ENCODE peak calls at places on chromosomes 5 and 9, in five cellular contexts. One of them, this sample, is unnamed. For H3K36me3 and H3K4me1, the result is how much of the 10 kb centered on the place peaks cover.

GRCh38 chr9:110255064-110255416 is 1.3 kb downstream of the TXN start:
- DNase-seq in SJSA1: no peak
- DNase-seq in A673: no peak
- DNase-seq in effector memory CD4-positive, alpha-beta T cell: peak
- DNase-seq in ovary: peak
- DNase-seq in this sample: no peak

GRCh38 chr5:159022178-159022556 is 77.5 kb downstream of the EBF1 start:
- DNase-seq in effector memory CD4-positive, alpha-beta T cell: no peak
- DNase-seq in A673: peak
- DNase-seq in SJSA1: no peak
- DNase-seq in ovary: peak
- DNase-seq in this sample: peak

GRCh38 chr5:159764283-159764927 is 151.9 kb upstream of the ADRA1B start:
- DNase-seq in A673: no peak
- DNase-seq in effector memory CD4-positive, alpha-beta T cell: no peak
- DNase-seq in ovary: no peak
- DNase-seq in SJSA1: peak
- DNase-seq in this sample: peak

GRCh38 chr5:33855396-33855795 is 36.4 kb downstream of the ADAMTS12 start:
- DNase-seq in A673: no peak
- DNase-seq in SJSA1: no peak
- DNase-seq in ovary: no peak
- DNase-seq in effector memory CD4-positive, alpha-beta T cell: no peak
- DNase-seq in this sample: no peak

GRCh38 chr5:96432245-96433065 is 593 bp downstream of the PCSK1 start:
- DNase-seq in ovary: no peak
- DNase-seq in SJSA1: no peak
- DNase-seq in A673: peak
- DNase-seq in effector memory CD4-positive, alpha-beta T cell: no peak
- DNase-seq in this sample: peak

GRCh38 chr9:121770415-121771273 is 119.2 kb downstream of the DAB2IP start:
- DNase-seq in effector memory CD4-positive, alpha-beta T cell: no peak
- DNase-seq in A673: no peak
- DNase-seq in ovary: peak
- DNase-seq in SJSA1: no peak
- DNase-seq in this sample: peak

GRCh38 chr9:131743501-131743900 is 3.6 kb upstream of the RAPGEF1 start:
- DNase-seq in ovary: no peak
- DNase-seq in A673: no peak
- DNase-seq in SJSA1: no peak
- DNase-seq in effector memory CD4-positive, alpha-beta T cell: no peak
- DNase-seq in this sample: no peak

GRCh38 chr5:107668933-107669542 is 1.7 kb downstream of the EFNA5 start:
- DNase-seq in A673: peak
- DNase-seq in SJSA1: no peak
- DNase-seq in effector memory CD4-positive, alpha-beta T cell: no peak
- DNase-seq in ovary: no peak
- DNase-seq in this sample: peak

GRCh38 chr9:127754761-127755557 is 19.9 kb upstream of the TOR2A start:
- DNase-seq in SJSA1: no peak
- DNase-seq in ovary: no peak
- DNase-seq in effector memory CD4-positive, alpha-beta T cell: no peak
- DNase-seq in A673: no peak
- DNase-seq in this sample: no peak

GRCh38 chr9:137388589-137389427 is 34.2 kb downstream of the EXD3 start:
- DNase-seq in SJSA1: no peak
- DNase-seq in ovary: peak
- DNase-seq in effector memory CD4-positive, alpha-beta T cell: no peak
- DNase-seq in A673: no peak
- DNase-seq in this sample: no peak

GRCh38 chr5:17304282-17304681 is 86.9 kb downstream of the BASP1 start:
- DNase-seq in SJSA1: no peak
- DNase-seq in ovary: no peak
- DNase-seq in A673: peak
- DNase-seq in effector memory CD4-positive, alpha-beta T cell: no peak
- DNase-seq in this sample: no peak

GRCh38 chr5:180213256-180213600 is 4.2 kb upstream of the RASGEF1C start:
- DNase-seq in A673: no peak
- DNase-seq in effector memory CD4-positive, alpha-beta T cell: no peak
- DNase-seq in ovary: no peak
- DNase-seq in SJSA1: peak
- DNase-seq in this sample: no peak

GRCh38 chr9:93124793-93125192 is 9.3 kb downstream of the NINJ1 start:
- DNase-seq in SJSA1: no peak
- DNase-seq in effector memory CD4-positive, alpha-beta T cell: no peak
- DNase-seq in A673: no peak
- DNase-seq in ovary: no peak
- DNase-seq in this sample: peak

GRCh38 chr9:107504585-107505455 is 15.3 kb upstream of the KLF4 start:
- DNase-seq in A673: no peak
- DNase-seq in ovary: no peak
- DNase-seq in effector memory CD4-positive, alpha-beta T cell: no peak
- DNase-seq in SJSA1: peak
- DNase-seq in this sample: no peak

GRCh38 chr5:14364576-14365472 is 216.8 kb upstream of the OTULINL start:
- DNase-seq in A673: no peak
- DNase-seq in ovary: no peak
- DNase-seq in SJSA1: no peak
- DNase-seq in effector memory CD4-positive, alpha-beta T cell: no peak
- DNase-seq in this sample: no peak

GRCh38 chr5:141517321-141517720 is 28.4 kb downstream of the PCDHGC5 start:
- DNase-seq in SJSA1: no peak
- DNase-seq in A673: no peak
- DNase-seq in effector memory CD4-positive, alpha-beta T cell: no peak
- DNase-seq in ovary: no peak
- DNase-seq in this sample: no peak

GRCh38 chr9:131096490-131097258 is at the start of gene AIF1L:
- DNase-seq in A673: peak
- DNase-seq in ovary: no peak
- DNase-seq in effector memory CD4-positive, alpha-beta T cell: no peak
- DNase-seq in SJSA1: no peak
- DNase-seq in this sample: peak

GRCh38 chr5:147740864-147741263 is 41.7 kb downstream of the JAKMIP2 start:
- DNase-seq in ovary: no peak
- DNase-seq in A673: no peak
- DNase-seq in SJSA1: no peak
- DNase-seq in effector memory CD4-positive, alpha-beta T cell: no peak
- DNase-seq in this sample: no peak

GRCh38 chr5:102627311-102627710 is 127.8 kb upstream of the PAM start:
- DNase-seq in A673: peak
- DNase-seq in SJSA1: no peak
- DNase-seq in ovary: no peak
- DNase-seq in effector memory CD4-positive, alpha-beta T cell: no peak
- DNase-seq in this sample: no peak

GRCh38 chr5:124504081-124504916 is 242.1 kb downstream of the ZNF608 start:
- DNase-seq in ovary: no peak
- DNase-seq in SJSA1: no peak
- DNase-seq in effector memory CD4-positive, alpha-beta T cell: no peak
- DNase-seq in A673: no peak
- DNase-seq in this sample: no peak

GRCh38 chr5:142013734-142014495 is 1.1 kb upstream of the GNPDA1 start:
- DNase-seq in ovary: peak
- DNase-seq in effector memory CD4-positive, alpha-beta T cell: no peak
- DNase-seq in A673: no peak
- DNase-seq in SJSA1: peak
- DNase-seq in this sample: peak

GRCh38 chr9:129384138-129384886 is 206.3 kb upstream of the IER5L start:
- DNase-seq in A673: no peak
- DNase-seq in ovary: no peak
- DNase-seq in SJSA1: no peak
- DNase-seq in effector memory CD4-positive, alpha-beta T cell: no peak
- DNase-seq in this sample: peak

GRCh38 chr9:131733601-131734061 is 6.2 kb downstream of the RAPGEF1 start:
- DNase-seq in SJSA1: peak
- DNase-seq in ovary: no peak
- DNase-seq in A673: peak
- DNase-seq in effector memory CD4-positive, alpha-beta T cell: peak
- DNase-seq in this sample: no peak

GRCh38 chr9:89786650-89787049 is 181.8 kb downstream of the GADD45G start:
- DNase-seq in effector memory CD4-positive, alpha-beta T cell: no peak
- DNase-seq in SJSA1: no peak
- DNase-seq in ovary: no peak
- DNase-seq in A673: peak
- DNase-seq in this sample: no peak

GRCh38 chr9:137320555-137321384 is 18.7 kb upstream of the NRARP start:
- DNase-seq in SJSA1: no peak
- DNase-seq in A673: peak
- DNase-seq in ovary: no peak
- DNase-seq in effector memory CD4-positive, alpha-beta T cell: no peak
- DNase-seq in this sample: no peak

GRCh38 chr5:31531543-31531887 is 378 bp downstream of the DROSHA start:
- DNase-seq in ovary: no peak
- DNase-seq in A673: peak
- DNase-seq in effector memory CD4-positive, alpha-beta T cell: no peak
- DNase-seq in SJSA1: no peak
- DNase-seq in this sample: peak

GRCh38 chr9:114932502-114932901 is 2.1 kb upstream of the TNFSF8 start:
- DNase-seq in effector memory CD4-positive, alpha-beta T cell: no peak
- DNase-seq in A673: no peak
- DNase-seq in SJSA1: no peak
- DNase-seq in ovary: no peak
- DNase-seq in this sample: no peak

GRCh38 chr9:114929166-114929565 is 1.2 kb downstream of the TNFSF8 start:
- DNase-seq in SJSA1: no peak
- DNase-seq in effector memory CD4-positive, alpha-beta T cell: no peak
- DNase-seq in A673: no peak
- DNase-seq in ovary: no peak
- DNase-seq in this sample: no peak

GRCh38 chr9:114928092-114928491 is 2.3 kb downstream of the TNFSF8 start:
- DNase-seq in ovary: no peak
- DNase-seq in SJSA1: no peak
- DNase-seq in A673: no peak
- DNase-seq in effector memory CD4-positive, alpha-beta T cell: no peak
- DNase-seq in this sample: no peak

GRCh38 chr9:114931407-114931806 is 1.0 kb upstream of the TNFSF8 start:
- DNase-seq in A673: no peak
- DNase-seq in SJSA1: no peak
- DNase-seq in ovary: no peak
- DNase-seq in effector memory CD4-positive, alpha-beta T cell: no peak
- DNase-seq in this sample: no peak

DNA sequence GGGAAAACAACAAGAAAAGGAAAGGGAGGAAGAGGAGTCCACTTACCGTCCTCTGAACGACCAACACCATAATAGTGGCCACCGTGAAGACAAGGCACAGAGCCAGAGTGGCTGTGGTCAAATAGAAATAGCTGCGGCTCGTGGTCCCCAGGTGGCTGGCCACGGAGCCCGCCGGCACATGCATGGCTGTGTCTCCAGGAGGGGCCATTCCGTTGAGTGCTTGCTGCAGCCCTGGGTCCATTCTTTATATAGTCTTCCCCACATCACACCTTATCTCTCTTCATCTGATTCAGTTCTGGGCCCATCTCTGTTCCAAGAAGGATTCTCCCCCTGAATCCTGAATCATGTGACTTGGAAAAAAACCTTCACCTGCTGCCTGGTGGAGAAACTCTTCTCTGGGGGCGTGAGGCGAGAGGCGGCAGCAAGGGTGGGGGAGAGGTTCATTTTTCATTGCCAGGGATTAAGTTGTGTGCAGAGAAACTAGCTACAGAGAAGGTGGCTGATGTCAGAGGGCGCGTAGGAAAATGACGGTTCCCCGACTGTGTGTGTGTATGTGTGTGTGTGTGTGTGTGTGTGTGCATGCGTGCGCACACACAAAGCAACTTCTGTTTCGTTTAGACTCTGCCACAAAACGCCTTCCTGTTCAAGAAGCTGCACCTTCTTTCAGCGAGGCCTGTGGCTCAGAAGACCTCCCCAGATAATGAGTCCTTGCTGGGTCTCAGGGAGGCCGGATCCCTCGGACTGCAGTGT is at the start of gene TNFSF8:
- DNase-seq in A673: no peak
- DNase-seq in ovary: no peak
- DNase-seq in effector memory CD4-positive, alpha-beta T cell: peak
- DNase-seq in SJSA1: no peak
- DNase-seq in this sample: no peak
- H3K27ac ChIP-seq in A673: no peak
- H3K27ac ChIP-seq in ovary: no peak
- H3K27ac ChIP-seq in effector memory CD4-positive, alpha-beta T cell: peak
- H3K27ac ChIP-seq in SJSA1: no peak
- H3K27ac ChIP-seq in this sample: no peak

DNA sequence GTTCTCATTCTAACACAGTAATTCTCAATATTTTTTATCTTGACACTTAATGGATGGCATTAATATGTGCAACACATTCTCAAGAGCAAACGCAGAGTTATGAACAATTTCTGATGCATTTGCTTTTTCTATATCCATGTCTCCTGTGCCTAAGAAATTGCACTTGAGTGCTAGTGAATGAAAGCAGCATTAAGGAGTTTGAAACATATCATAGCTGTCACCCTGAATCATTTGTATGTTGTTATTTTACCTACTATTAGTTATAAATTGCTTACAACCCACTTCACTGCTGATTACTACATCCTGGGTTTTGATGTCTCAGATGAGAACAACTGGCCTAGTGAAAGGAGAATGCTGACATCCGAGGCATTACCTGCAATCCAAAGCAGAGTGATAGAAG is 387.3 kb downstream of the RASEF start:
- DNase-seq in ovary: no peak
- DNase-seq in SJSA1: no peak
- DNase-seq in effector memory CD4-positive, alpha-beta T cell: no peak
- DNase-seq in A673: no peak
- DNase-seq in this sample: no peak
- H3K36me3 ChIP-seq in ovary: under half
- H3K36me3 ChIP-seq in SJSA1: under half
- H3K36me3 ChIP-seq in effector memory CD4-positive, alpha-beta T cell: under half
- H3K36me3 ChIP-seq in A673: under half
- H3K36me3 ChIP-seq in this sample: under half

DNA sequence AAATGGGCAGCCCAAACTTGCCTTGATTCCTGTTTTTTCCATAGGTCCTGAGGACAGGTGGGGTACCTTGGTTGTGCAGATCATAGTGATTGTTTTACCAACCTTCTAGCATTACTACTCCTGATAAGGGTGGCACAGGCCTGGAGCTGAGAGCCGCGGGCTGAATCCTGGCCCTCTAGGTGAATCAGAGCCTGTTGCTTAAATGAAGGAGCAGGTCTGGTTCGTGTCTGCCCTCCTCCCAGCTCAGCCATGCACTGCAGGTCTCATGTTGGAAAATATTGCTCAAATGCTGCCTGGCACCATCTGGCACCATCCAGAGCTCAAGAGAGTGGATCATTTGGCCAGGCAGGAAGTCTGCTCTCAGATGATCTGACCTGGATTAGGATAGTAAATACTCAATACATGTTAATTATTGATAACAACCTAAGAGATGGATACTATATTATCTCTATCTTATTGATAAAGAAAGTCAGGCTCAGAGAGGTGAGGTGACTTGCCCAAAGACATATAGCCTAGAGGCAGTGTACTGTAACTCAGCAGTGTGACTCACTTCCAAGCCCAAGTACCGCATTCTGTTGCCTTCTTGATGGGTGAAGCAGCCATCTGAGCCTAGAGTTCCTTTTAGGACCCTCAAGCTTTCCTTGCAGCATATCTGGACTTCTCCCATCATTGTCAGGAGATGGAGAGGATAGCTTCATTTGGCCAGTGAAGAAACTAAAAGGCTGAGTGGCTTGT is 104.3 kb upstream of the PITX1 start:
- DNase-seq in A673: no peak
- DNase-seq in ovary: no peak
- DNase-seq in SJSA1: no peak
- DNase-seq in effector memory CD4-positive, alpha-beta T cell: no peak
- DNase-seq in this sample: no peak
- H3K4me1 ChIP-seq in A673: under half
- H3K4me1 ChIP-seq in ovary: under half
- H3K4me1 ChIP-seq in SJSA1: under half
- H3K4me1 ChIP-seq in effector memory CD4-positive, alpha-beta T cell: under half
- H3K4me1 ChIP-seq in this sample: under half

GRCh38 chr5:26649000-26649399 is 389.4 kb downstream of the CDH9 start:
- DNase-seq in SJSA1: no peak
- DNase-seq in ovary: no peak
- DNase-seq in A673: no peak
- DNase-seq in effector memory CD4-positive, alpha-beta T cell: no peak
- DNase-seq in this sample: no peak
- H3K27ac ChIP-seq in SJSA1: no peak
- H3K27ac ChIP-seq in ovary: no peak
- H3K27ac ChIP-seq in A673: no peak
- H3K27ac ChIP-seq in effector memory CD4-positive, alpha-beta T cell: no peak
- H3K27ac ChIP-seq in this sample: no peak

This sample was measured in aorta.